ENCODE peak calls at places on chromosome 20, in six cellular contexts. M is mesothelial cell of epicardium; X is heart right ventricle; R is CD8-positive, alpha-beta T cell; H is fibroblast of the aortic adventitia; G is cardiac fibroblast. L is an unnamed sample.

GRCh38 chr20:46021361-46022359 is 7.4 kb upstream of the SLC12A5 start:
- DNase-seq in M (peak), X (no peak), R (peak), H (no peak), G (no peak), L (no peak)

GRCh38 chr20:6122873-6123649 is at the start of gene FERMT1:
- DNase-seq in M (no peak), X (peak), R (no peak), H (peak), G (peak), L (peak)

GRCh38 chr20:43840382-43841070 is 74.1 kb upstream of the TOX2 start:
- DNase-seq in M (no peak), X (no peak), R (peak), H (peak), G (peak), L (no peak)

GRCh38 chr20:53883098-53883762 is 187.2 kb downstream of the BCAS1 start:
- DNase-seq in M (no peak), X (no peak), R (no peak), H (no peak), G (no peak), L (no peak)

GRCh38 chr20:32571566-32571965 is 13.6 kb downstream of the NOL4L start:
- DNase-seq in M (no peak), X (no peak), R (no peak), H (no peak), G (no peak), L (no peak)

GRCh38 chr20:50221501-50222323 is 31.1 kb downstream of the CEBPB start:
- DNase-seq in M (no peak), X (no peak), R (no peak), H (peak), G (peak), L (peak)

GRCh38 chr20:63536997-63537524 is at the start of gene PTK6:
- DNase-seq in M (no peak), X (peak), R (no peak), H (no peak), G (no peak), L (peak)

GRCh38 chr20:21702001-21702400 is 3.5 kb upstream of the PAX1 start:
- DNase-seq in M (no peak), X (no peak), R (no peak), H (no peak), G (no peak), L (no peak)

GRCh38 chr20:13261460-13262301 is 40.6 kb downstream of the ISM1 start:
- DNase-seq in M (no peak), X (peak), R (peak), H (peak), G (peak), L (peak)

GRCh38 chr20:60903325-60903958 is 348.6 kb upstream of the CDH4 start:
- DNase-seq in M (no peak), X (no peak), R (no peak), H (no peak), G (no peak), L (no peak)

GRCh38 chr20:1894471-1894950 is 696 bp upstream of the SIRPA start:
- DNase-seq in M (peak), X (peak), R (no peak), H (peak), G (peak), L (no peak)

GRCh38 chr20:53934421-53935352 is 135.7 kb downstream of the BCAS1 start:
- DNase-seq in M (no peak), X (no peak), R (no peak), H (peak), G (peak), L (no peak)

GRCh38 chr20:54184920-54185626 is 11.3 kb upstream of the CYP24A1 start:
- DNase-seq in M (no peak), X (no peak), R (no peak), H (no peak), G (no peak), L (no peak)

GRCh38 chr20:61236677-61237076 is 15.4 kb upstream of the CDH4 start:
- DNase-seq in M (no peak), X (no peak), R (no peak), H (no peak), G (no peak), L (no peak)

GRCh38 chr20:14142171-14142570 is 146.9 kb downstream of the MACROD2 start:
- DNase-seq in M (peak), X (no peak), R (no peak), H (peak), G (peak), L (peak)

GRCh38 chr20:6333110-6333509 is 210.3 kb upstream of the FERMT1 start:
- DNase-seq in M (no peak), X (no peak), R (no peak), H (no peak), G (no peak), L (no peak)

GRCh38 chr20:39019805-39020325 is 57.7 kb downstream of the DHX35 start:
- DNase-seq in M (no peak), X (no peak), R (no peak), H (peak), G (peak), L (no peak)

GRCh38 chr20:45873409-45874116 is 7.5 kb upstream of the ZSWIM1 start:
- DNase-seq in M (no peak), X (no peak), R (no peak), H (no peak), G (no peak), L (no peak)

GRCh38 chr20:38298768-38299288 is 5.1 kb upstream of the BPI start:
- DNase-seq in M (no peak), X (peak), R (no peak), H (peak), G (peak), L (peak)

GRCh38 chr20:47782920-47783552 is 2.2 kb downstream of the SULF2 start:
- DNase-seq in M (no peak), X (no peak), R (no peak), H (no peak), G (no peak), L (no peak)

GRCh38 chr20:47781631-47782030 is 3.6 kb downstream of the SULF2 start:
- DNase-seq in M (no peak), X (no peak), R (no peak), H (no peak), G (no peak), L (no peak)

GRCh38 chr20:47778398-47779354 is 6.6 kb downstream of the SULF2 start:
- DNase-seq in M (no peak), X (no peak), R (no peak), H (no peak), G (no peak), L (no peak)

GRCh38 chr20:47782091-47782490 is 3.2 kb downstream of the SULF2 start:
- DNase-seq in M (no peak), X (no peak), R (no peak), H (no peak), G (no peak), L (no peak)

DNA sequence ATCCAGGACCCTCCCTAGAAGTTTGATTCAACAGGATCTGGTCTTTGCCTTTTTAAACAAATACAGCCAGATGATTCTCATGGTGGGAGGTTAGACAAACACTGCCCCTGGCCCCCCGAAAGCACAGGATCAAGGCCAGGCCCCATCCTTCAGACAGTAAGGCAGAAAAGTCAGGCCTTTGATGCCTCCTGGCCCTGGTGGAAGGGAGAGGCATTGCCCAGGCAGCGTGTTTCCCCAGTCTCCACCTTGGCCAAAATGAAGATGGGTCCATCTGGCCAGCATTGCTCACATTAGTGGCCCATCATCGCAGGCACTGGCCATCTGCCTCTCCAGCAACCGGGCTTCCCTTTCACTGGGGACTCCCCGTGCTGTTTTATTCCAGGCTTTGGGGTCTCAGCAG is 4.3 kb downstream of the SULF2 start:
- DNase-seq in M (no peak), X (no peak), R (no peak), H (no peak), G (no peak), L (no peak)
- TF ChIP-seq CTCF in M (no peak), X (no peak), R (no peak), H (no peak), G (no peak), L (no peak)

GRCh38 chr20:34072778-34073177 is 39.3 kb downstream of the EIF2S2 start:
- DNase-seq in M (no peak), X (no peak), R (no peak), H (no peak), G (no peak), L (no peak)

GRCh38 chr20:34072076-34072475 is 40.0 kb downstream of the EIF2S2 start:
- DNase-seq in M (no peak), X (no peak), R (no peak), H (no peak), G (no peak), L (no peak)

GRCh38 chr20:34068001-34068400 is 44.0 kb downstream of the EIF2S2 start:
- DNase-seq in M (no peak), X (no peak), R (no peak), H (no peak), G (no peak), L (no peak)

GRCh38 chr20:34069341-34070078 is 42.5 kb downstream of the EIF2S2 start:
- DNase-seq in M (peak), X (peak), R (peak), H (peak), G (peak), L (peak)

GRCh38 chr20:34070079-34070439 is 42.0 kb downstream of the EIF2S2 start:
- DNase-seq in M (no peak), X (no peak), R (no peak), H (no peak), G (no peak), L (no peak)
- TF ChIP-seq CTCF in M (no peak), X (no peak), R (peak), H (no peak), G (no peak), L (no peak)

DNA sequence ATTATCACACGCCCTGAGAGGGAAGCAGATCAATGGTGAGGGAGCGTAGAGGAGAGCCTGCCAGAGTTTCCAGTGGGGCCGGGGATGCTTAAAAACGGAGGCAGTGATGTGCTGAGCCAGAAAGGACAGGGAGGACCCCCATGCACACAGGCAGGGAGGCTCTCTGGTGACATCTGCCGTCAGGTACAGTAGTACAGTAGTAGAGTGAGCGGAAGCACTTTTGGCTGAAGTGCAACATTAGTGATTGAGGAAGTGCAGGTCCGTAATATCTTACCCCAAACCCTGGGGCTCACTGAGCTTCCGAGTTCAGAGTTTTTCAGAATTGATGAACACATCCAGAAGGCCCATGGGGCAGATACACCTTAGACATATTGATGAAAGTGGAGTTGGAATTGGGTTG is 42.1 kb downstream of the GFRA4 start:
- DNase-seq in M (no peak), X (no peak), R (no peak), H (no peak), G (no peak), L (no peak)
- TF ChIP-seq CTCF in M (no peak), X (no peak), R (no peak), H (no peak), G (no peak), L (no peak)

GRCh38 chr20:59050437-59050836 is 7.9 kb upstream of the PRELID3B start:
- DNase-seq in M (no peak), X (no peak), R (no peak), H (no peak), G (no peak), L (no peak)

GRCh38 chr20:59051666-59052065 is 9.1 kb upstream of the PRELID3B start:
- DNase-seq in M (no peak), X (no peak), R (no peak), H (no peak), G (no peak), L (no peak)

GRCh38 chr20:59055302-59055701 is 12.7 kb upstream of the PRELID3B start:
- DNase-seq in M (no peak), X (no peak), R (peak), H (peak), G (peak), L (no peak)
- TF ChIP-seq CTCF in M (no peak), X (no peak), R (peak), H (peak), G (peak), L (peak)

GRCh38 chr20:35342154-35342769 is 50.0 kb upstream of the FAM83C start:
- DNase-seq in M (no peak), X (no peak), R (no peak), H (peak), G (peak), L (no peak)
- TF ChIP-seq CTCF in M (no peak), X (no peak), R (no peak), H (peak), G (peak), L (no peak)

DNA sequence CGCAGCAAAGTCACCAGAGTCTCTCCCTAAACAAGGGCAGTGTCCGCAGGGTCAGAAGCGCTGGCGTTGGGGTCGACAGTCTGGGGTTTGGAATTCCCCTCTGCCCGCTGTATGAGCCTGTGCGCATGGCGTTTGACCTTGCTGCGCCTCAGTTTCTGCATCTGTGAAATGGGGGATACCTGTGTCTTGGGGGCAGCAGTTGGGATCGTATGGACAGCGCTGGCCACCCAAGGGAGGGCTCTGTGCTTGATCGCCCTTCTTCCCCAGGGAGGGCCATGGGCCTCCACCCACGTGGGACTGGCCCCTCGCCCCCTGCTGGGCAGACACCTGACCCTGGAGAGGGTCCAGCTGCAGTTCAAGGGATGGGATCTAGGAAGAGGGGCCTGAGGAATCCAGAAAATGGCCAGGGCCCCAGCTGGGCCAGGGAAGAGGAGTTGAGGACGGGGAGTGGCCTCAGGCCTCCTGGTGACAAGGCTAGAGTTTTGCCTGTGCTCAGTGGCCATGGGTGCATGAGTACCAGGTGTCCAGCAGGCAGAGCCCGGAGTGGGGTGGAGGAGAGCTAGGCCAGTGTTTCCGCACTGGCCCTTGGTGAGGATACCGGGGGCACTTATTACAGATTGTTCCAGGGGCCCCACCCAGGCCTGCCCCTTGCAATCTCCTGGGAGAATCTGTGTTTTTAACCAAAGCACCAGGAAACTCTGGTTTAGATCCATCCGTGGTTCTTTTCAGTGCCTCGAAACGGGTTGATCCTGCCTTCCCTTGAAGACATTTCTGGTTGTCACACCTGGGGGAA is 26.3 kb upstream of the PHACTR3 start:
- DNase-seq in M (no peak), X (no peak), R (no peak), H (no peak), G (no peak), L (no peak)
- TF ChIP-seq CTCF in M (no peak), X (no peak), R (no peak), H (no peak), G (no peak), L (no peak)

GRCh38 chr20:24779886-24780285 is 169.2 kb upstream of the CST7 start:
- DNase-seq in M (no peak), X (no peak), R (no peak), H (no peak), G (no peak), L (no peak)

GRCh38 chr20:24780648-24781047 is 168.4 kb upstream of the CST7 start:
- DNase-seq in M (no peak), X (no peak), R (no peak), H (no peak), G (no peak), L (no peak)

GRCh38 chr20:24782801-24783630 is 166.1 kb upstream of the CST7 start:
- DNase-seq in M (no peak), X (no peak), R (no peak), H (no peak), G (no peak), L (no peak)

GRCh38 chr20:24782221-24782620 is 166.8 kb upstream of the CST7 start:
- DNase-seq in M (no peak), X (no peak), R (no peak), H (no peak), G (no peak), L (no peak)

GRCh38 chr20:24781061-24781980 is 167.7 kb upstream of the CST7 start:
- DNase-seq in M (no peak), X (no peak), R (no peak), H (peak), G (peak), L (no peak)
- TF ChIP-seq CTCF in M (no peak), X (peak), R (no peak), H (peak), G (peak), L (no peak)

GRCh38 chr20:57464642-57465211 is 60.2 kb downstream of the CTCFL start:
- DNase-seq in M (no peak), X (no peak), R (no peak), H (peak), G (peak), L (no peak)

GRCh38 chr20:57465486-57465885 is 59.5 kb downstream of the CTCFL start:
- DNase-seq in M (no peak), X (no peak), R (no peak), H (no peak), G (no peak), L (no peak)

GRCh38 chr20:57467742-57468141 is 57.2 kb downstream of the CTCFL start:
- DNase-seq in M (no peak), X (no peak), R (no peak), H (peak), G (no peak), L (no peak)

GRCh38 chr20:57468523-57469417 is 56.2 kb downstream of the CTCFL start:
- DNase-seq in M (no peak), X (no peak), R (no peak), H (no peak), G (no peak), L (no peak)

GRCh38 chr20:57465943-57466342 is 59.0 kb downstream of the CTCFL start:
- DNase-seq in M (no peak), X (no peak), R (no peak), H (no peak), G (no peak), L (no peak)
- TF ChIP-seq CTCF in M (peak), X (no peak), R (no peak), H (no peak), G (peak), L (no peak)